ENCODE peak calls at places on chromosomes 6 and 20, in four cellular contexts. One of them, this sample, is unnamed.
A peak's percentile ranks its signal among the peaks of the same experiment; 100 is the strongest.

GRCh38 chr6:97275809-97276208 is 7.2 kb downstream of the MMS22L start:
- DNase-seq in HS-5: no peak
- DNase-seq in T-helper 9 cell: no peak
- DNase-seq in choroid plexus epithelial cell: peak; percentile 11
- DNase-seq in this sample: no peak

GRCh38 chr20:34710568-34710839 is 6.4 kb downstream of the TP53INP2 start:
- DNase-seq in T-helper 9 cell: no peak
- DNase-seq in choroid plexus epithelial cell: no peak
- DNase-seq in HS-5: no peak
- DNase-seq in this sample: no peak

GRCh38 chr6:11096109-11096508 is 2.5 kb downstream of the SMIM13 start:
- DNase-seq in T-helper 9 cell: no peak
- DNase-seq in HS-5: no peak
- DNase-seq in choroid plexus epithelial cell: peak; percentile 93
- DNase-seq in this sample: no peak

GRCh38 chr20:50510706-50511401 is 671 bp downstream of the PTPN1 start:
- DNase-seq in HS-5: no peak
- DNase-seq in T-helper 9 cell: no peak
- DNase-seq in choroid plexus epithelial cell: no peak
- DNase-seq in this sample: no peak

GRCh38 chr20:59082981-59083380 is 40.4 kb upstream of the PRELID3B start:
- DNase-seq in T-helper 9 cell: no peak
- DNase-seq in HS-5: peak; percentile 74
- DNase-seq in choroid plexus epithelial cell: peak; percentile 39
- DNase-seq in this sample: no peak

GRCh38 chr6:20632696-20633095 is 98.4 kb downstream of the CDKAL1 start:
- DNase-seq in HS-5: no peak
- DNase-seq in T-helper 9 cell: no peak
- DNase-seq in choroid plexus epithelial cell: no peak
- DNase-seq in this sample: no peak

GRCh38 chr6:39714802-39715201 is 10.4 kb downstream of the KIF6 start:
- DNase-seq in T-helper 9 cell: no peak
- DNase-seq in HS-5: no peak
- DNase-seq in choroid plexus epithelial cell: no peak
- DNase-seq in this sample: no peak

GRCh38 chr20:57544838-57545564 is 15.9 kb upstream of the PCK1 start:
- DNase-seq in T-helper 9 cell: no peak
- DNase-seq in HS-5: no peak
- DNase-seq in choroid plexus epithelial cell: no peak
- DNase-seq in this sample: no peak

GRCh38 chr6:34836008-34836407 is 44.1 kb downstream of the BLTP3A start:
- DNase-seq in T-helper 9 cell: no peak
- DNase-seq in HS-5: no peak
- DNase-seq in choroid plexus epithelial cell: no peak
- DNase-seq in this sample: no peak

This sample was measured in SIG-M5.